ENCODE peak calls at places on chromosomes 7 and 10, in six cellular contexts. N, S, D, O, G and P are unnamed samples.
A peak's percentile ranks its signal among the peaks of the same experiment; 100 is the strongest.

GRCh38 chr7:108525327-108525984 is 479 bp downstream of the PNPLA8 start:
- DNase-seq in S (peak; percentile 56), N (peak; percentile 92), D (peak; percentile 83), G (no peak), O (no peak), P (no peak)

GRCh38 chr10:13587367-13587766 is 602 bp downstream of the PRPF18 start:
- DNase-seq in D (peak; percentile 15), N (peak; percentile 70), S (peak; percentile 27), O (peak; percentile 27), G (no peak), P (peak; percentile 9)

GRCh38 chr7:117323585-117323876 is 673 bp upstream of the WNT2 start:
- DNase-seq in D (no peak), G (no peak), O (no peak), N (peak; percentile 67), S (no peak), P (peak; percentile 3)

GRCh38 chr10:6228010-6228511 is 25.3 kb downstream of the PFKFB3 start:
- DNase-seq in G (no peak), D (no peak), S (no peak), O (no peak), N (no peak), P (no peak)

GRCh38 chr7:128075536-128076095 is 44.4 kb upstream of the LRRC4 start:
- DNase-seq in G (no peak), S (no peak), N (no peak), D (no peak), O (no peak), P (no peak)

GRCh38 chr7:113629244-113629643 is 289.6 kb downstream of the PPP1R3A start:
- DNase-seq in N (no peak), G (no peak), O (no peak), S (no peak), D (no peak), P (peak; percentile 3)

GRCh38 chr7:126166645-126167044 is 1086.1 kb downstream of the GRM8 start:
- DNase-seq in D (no peak), G (no peak), N (no peak), S (no peak), O (no peak), P (no peak)

GRCh38 chr10:31186225-31187010 is 132.6 kb upstream of the ZEB1 start:
- DNase-seq in S (no peak), N (peak; percentile 78), O (no peak), D (no peak), G (no peak), P (no peak)

GRCh38 chr7:124250297-124251034 is 217.6 kb upstream of the TMEM229A start:
- DNase-seq in N (no peak), S (no peak), D (no peak), G (no peak), O (no peak), P (no peak)

GRCh38 chr7:151089893-151090730 is 3.8 kb downstream of the AGAP3 start:
- DNase-seq in G (no peak), O (peak; percentile 37), N (no peak), S (no peak), D (no peak), P (no peak)
- H3K4me3 ChIP-seq in G (no peak overlapping the region), O (no peak overlapping the region), N (no peak overlapping the region), S (no peak overlapping the region), D (peak overlapping the region; percentile 75), P (no peak overlapping the region)

GRCh38 chr7:148686312-148686937 is 12.3 kb upstream of the CUL1 start:
- DNase-seq in N (no peak), O (no peak), D (no peak), S (no peak), G (no peak), P (no peak)

GRCh38 chr7:148687555-148687954 is 11.1 kb upstream of the CUL1 start:
- DNase-seq in D (no peak), S (no peak), O (no peak), N (no peak), G (no peak), P (no peak)

GRCh38 chr7:148693651-148694050 is 5.1 kb upstream of the CUL1 start:
- DNase-seq in S (no peak), N (no peak), D (no peak), O (no peak), G (no peak), P (no peak)

GRCh38 chr7:148684289-148684688 is 14.4 kb upstream of the CUL1 start:
- DNase-seq in G (no peak), S (no peak), O (no peak), D (no peak), N (no peak), P (no peak)

DNA sequence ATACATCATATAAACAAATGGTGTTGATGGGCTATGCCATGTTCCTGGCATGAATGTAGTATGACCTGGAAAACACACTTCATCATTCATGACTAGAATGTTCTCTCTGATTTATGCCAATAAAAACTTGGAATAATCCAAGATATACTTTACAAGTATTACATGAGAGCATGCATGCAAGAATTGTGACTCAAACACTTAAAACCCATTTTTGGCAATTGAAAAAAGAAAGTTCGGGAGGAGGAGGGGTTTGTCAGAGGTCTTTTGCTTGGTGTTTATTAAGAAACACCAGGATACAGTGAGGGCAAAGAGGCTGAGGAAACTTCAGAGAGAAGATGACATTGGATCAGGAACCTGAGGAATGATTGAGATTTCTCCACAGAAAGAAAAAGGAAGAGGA is 10.2 kb upstream of the CUL1 start:
- DNase-seq in G (no peak), S (no peak), N (no peak), O (no peak), D (no peak), P (no peak)
- H3K4me3 ChIP-seq in G (no peak overlapping the region), S (no peak overlapping the region), N (no peak overlapping the region), O (no peak overlapping the region), D (no peak overlapping the region), P (no peak overlapping the region)

GRCh38 chr10:50497758-50498157 is 126.0 kb downstream of the SGMS1 start:
- DNase-seq in D (no peak), G (no peak), O (no peak), N (no peak), S (no peak), P (peak; percentile 90)
- H3K4me3 ChIP-seq in D (peak overlapping the region; percentile 8), G (no peak overlapping the region), O (no peak overlapping the region), N (no peak overlapping the region), S (no peak overlapping the region), P (peak overlapping the region; percentile 20)

GRCh38 chr10:108911814-108912541 is 1011.3 kb downstream of the XPNPEP1 start:
- DNase-seq in N (peak; percentile 98), D (peak; percentile 10), O (peak; percentile 68), S (peak; percentile 21), G (no peak), P (no peak)
- H3K4me3 ChIP-seq in N (peak overlapping the region; percentile 71), D (peak overlapping the region; percentile 23), O (peak overlapping the region; percentile 45), S (no peak overlapping the region), G (no peak overlapping the region), P (no peak overlapping the region)

DNA sequence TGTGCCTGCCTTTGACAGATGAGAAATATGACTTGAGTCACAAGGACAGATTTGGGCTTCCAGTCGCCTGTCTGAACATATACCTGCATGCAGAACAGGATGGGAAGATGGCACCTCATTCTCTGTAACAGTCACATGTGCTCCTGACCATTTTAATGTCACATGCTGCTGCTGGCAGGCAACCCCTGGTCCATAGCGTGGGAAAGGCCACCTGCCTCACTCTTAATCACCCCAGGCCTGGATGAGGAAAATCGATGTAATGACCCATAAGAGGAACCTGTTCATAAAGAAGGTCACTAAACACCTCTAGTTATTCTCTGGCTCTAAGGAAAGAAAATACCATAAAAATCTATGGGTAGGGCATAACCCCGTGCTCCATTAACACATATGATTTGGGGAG is 110.2 kb downstream of the GFRA1 start:
- DNase-seq in D (no peak), S (no peak), O (no peak), N (no peak), G (no peak), P (no peak)
- H3K4me3 ChIP-seq in D (no peak overlapping the region), S (no peak overlapping the region), O (no peak overlapping the region), N (no peak overlapping the region), G (no peak overlapping the region), P (no peak overlapping the region)

GRCh38 chr7:98617960-98618418 is 904 bp downstream of the NPTX2 start:
- DNase-seq in O (no peak), D (no peak), S (no peak), N (peak; percentile 64), G (no peak), P (no peak)

GRCh38 chr7:98618786-98619185 is 1.7 kb downstream of the NPTX2 start:
- DNase-seq in G (no peak), O (no peak), D (no peak), N (no peak), S (no peak), P (no peak)

GRCh38 chr7:98621573-98622482 is 4.7 kb downstream of the NPTX2 start:
- DNase-seq in D (no peak), N (peak; percentile 34), O (no peak), S (no peak), G (no peak), P (no peak)

GRCh38 chr7:98617051-98617959 is at the start of gene NPTX2:
- DNase-seq in S (no peak), N (peak; percentile 93), G (no peak), D (peak; percentile 17), O (no peak), P (no peak)

GRCh38 chr7:98619450-98620321 is 2.6 kb downstream of the NPTX2 start:
- DNase-seq in O (no peak), G (no peak), D (peak; percentile 17), N (peak; percentile 70), S (peak; percentile 12), P (no peak)
- H3K4me3 ChIP-seq in O (no peak overlapping the region), G (no peak overlapping the region), D (no peak overlapping the region), N (no peak overlapping the region), S (no peak overlapping the region), P (no peak overlapping the region)